ENCODE peak calls at places on chromosomes 7 and 10, in four cellular contexts. L is activated CD8-positive, alpha-beta T cell treated with anti-CD3 and anti-CD28 coated beads, Interleukin-2, amount 10 ng/mL, durations not matched to agents 7 days and 5 days; N is stimulated activated CD8-positive, alpha-beta memory T cell treated with anti-CD3 and anti-CD28 coated beads, Interleukin-15, amount 100 ng/mL, for 1 hour; C is astrocyte of the hippocampus. S is an unnamed sample.

GRCh38 chr10:43316516-43316915 is 49.7 kb upstream of the RASGEF1A start:
- DNase-seq in L (no peak), N (no peak), C (no peak), S (no peak)

GRCh38 chr7:2210551-2211258 is 22.0 kb downstream of the MAD1L1 start:
- DNase-seq in L (no peak), N (no peak), C (no peak), S (no peak)

GRCh38 chr7:6022671-6023070 is 8.5 kb upstream of the ANKRD61 start:
- DNase-seq in L (no peak), N (no peak), C (no peak), S (no peak)

GRCh38 chr7:1407883-1408282 is 51.4 kb downstream of the MICALL2 start:
- DNase-seq in L (no peak), N (no peak), C (no peak), S (no peak)

GRCh38 chr7:110186334-110186733 is 904.6 kb upstream of the LRRN3 start:
- DNase-seq in L (no peak), N (no peak), C (no peak), S (peak)

GRCh38 chr10:79054203-79055099 is 14.3 kb upstream of the ZMIZ1 start:
- DNase-seq in L (no peak), N (no peak), C (no peak), S (no peak)

GRCh38 chr10:117214401-117214800 is 17.1 kb downstream of the KCNK18 start:
- DNase-seq in L (no peak), N (no peak), C (no peak), S (peak)

GRCh38 chr10:121078672-121079102 is 227.5 kb downstream of the WDR11 start:
- DNase-seq in L (no peak), N (no peak), C (peak), S (peak)

GRCh38 chr7:102431617-102432298 is 1.6 kb upstream of the ORAI2 start:
- DNase-seq in L (peak), N (peak), C (peak), S (peak)

GRCh38 chr7:55309040-55309991 is 55.8 kb upstream of the LANCL2 start:
- DNase-seq in L (peak), N (no peak), C (no peak), S (no peak)

GRCh38 chr7:113109718-113110117 is 8.6 kb downstream of the SMIM30 start:
- DNase-seq in L (no peak), N (no peak), C (no peak), S (no peak)

S was measured in PC-3.